ENCODE peak calls at places on chromosomes 11 and 22, in six cellular contexts. V is right cardiac atrium; C is upper lobe of left lung; D is mammary epithelial cell; X is CD4-positive, alpha-beta memory T cell; Q is prostate gland. Z is an unnamed sample. For H3K9me3 and H3K27me3, the result is how much of the 10 kb centered on the place peaks cover.

GRCh38 chr11:1513326-1514296 is 27.0 kb upstream of the MOB2 start:
- DNase-seq in V (peak), C (no peak), D (no peak), X (no peak), Q (no peak), Z (no peak)

GRCh38 chr11:106495046-106495445 is 417.6 kb downstream of the AASDHPPT start:
- DNase-seq in V (no peak), C (no peak), D (peak), X (no peak), Q (no peak), Z (no peak)

GRCh38 chr22:18035740-18036139 is 11.4 kb upstream of the MICAL3 start:
- DNase-seq in V (peak), C (peak), D (peak), X (no peak), Q (no peak), Z (peak)

GRCh38 chr11:57903441-57904123 is 120.1 kb upstream of the OR9Q1 start:
- DNase-seq in V (no peak), C (peak), D (peak), X (no peak), Q (peak), Z (peak)

GRCh38 chr11:74171630-74172465 is 759 bp downstream of the PPME1 start:
- DNase-seq in V (no peak), C (no peak), D (peak), X (no peak), Q (no peak), Z (no peak)

GRCh38 chr22:27163162-27164137 is 506.1 kb downstream of the MIAT start:
- DNase-seq in V (no peak), C (no peak), D (no peak), X (no peak), Q (no peak), Z (no peak)

GRCh38 chr11:107988397-107989158 is 20.1 kb upstream of the CUL5 start:
- DNase-seq in V (no peak), C (peak), D (peak), X (no peak), Q (no peak), Z (no peak)

GRCh38 chr11:46895821-46896220 is 22.5 kb downstream of the LRP4 start:
- DNase-seq in V (peak), C (peak), D (no peak), X (no peak), Q (peak), Z (no peak)

GRCh38 chr11:36684840-36685800 is 87.1 kb upstream of the RAG2 start:
- DNase-seq in V (no peak), C (no peak), D (no peak), X (peak), Q (no peak), Z (no peak)

GRCh38 chr11:13923716-13924650 is 38.5 kb upstream of the SPON1 start:
- DNase-seq in V (no peak), C (no peak), D (peak), X (peak), Q (no peak), Z (no peak)

GRCh38 chr11:10348650-10349280 is 43.9 kb downstream of the ADM start:
- DNase-seq in V (no peak), C (no peak), D (peak), X (no peak), Q (peak), Z (no peak)

GRCh38 chr11:119774180-119774763 is 45.3 kb upstream of the NECTIN1 start:
- DNase-seq in V (no peak), C (no peak), D (peak), X (no peak), Q (no peak), Z (peak)

GRCh38 chr11:33689089-33689488 is 11.5 kb downstream of the C11orf91 start:
- DNase-seq in V (no peak), C (no peak), D (peak), X (no peak), Q (no peak), Z (no peak)

GRCh38 chr22:49970528-49971231 is 10.1 kb downstream of the PIM3 start:
- DNase-seq in V (peak), C (peak), D (peak), X (peak), Q (peak), Z (peak)

GRCh38 chr11:35483131-35483800 is 42.1 kb downstream of the PAMR1 start:
- DNase-seq in V (no peak), C (no peak), D (no peak), X (no peak), Q (no peak), Z (no peak)

GRCh38 chr11:62394825-62395538 is 23.9 kb upstream of the SCGB1A1 start:
- DNase-seq in V (peak), C (peak), D (peak), X (peak), Q (peak), Z (peak)

GRCh38 chr22:38355275-38355674 is 38.0 kb upstream of the CSNK1E start:
- DNase-seq in V (no peak), C (no peak), D (no peak), X (no peak), Q (no peak), Z (peak)

GRCh38 chr22:19566599-19567382 is 42.6 kb upstream of the CLDN5 start:
- DNase-seq in V (no peak), C (peak), D (no peak), X (no peak), Q (no peak), Z (no peak)

GRCh38 chr22:45961679-45962430 is 15.1 kb downstream of the WNT7B start:
- DNase-seq in V (no peak), C (no peak), D (no peak), X (no peak), Q (no peak), Z (no peak)

GRCh38 chr22:49307870-49308269 is 519.8 kb downstream of the BRD1 start:
- DNase-seq in V (no peak), C (peak), D (no peak), X (no peak), Q (no peak), Z (peak)

GRCh38 chr22:19687561-19688300 is 26.6 kb upstream of the SEPTIN5 start:
- DNase-seq in V (no peak), C (peak), D (no peak), X (no peak), Q (no peak), Z (no peak)

GRCh38 chr11:47302853-47303252 is 32.9 kb downstream of the MADD start:
- DNase-seq in V (no peak), C (no peak), D (no peak), X (no peak), Q (no peak), Z (no peak)

GRCh38 chr11:13668957-13669521 is 571 bp downstream of the FAR1 start:
- DNase-seq in V (no peak), C (peak), D (peak), X (peak), Q (peak), Z (peak)

GRCh38 chr11:45391168-45391850 is 105.2 kb upstream of the SYT13 start:
- DNase-seq in V (no peak), C (no peak), D (no peak), X (no peak), Q (no peak), Z (no peak)

GRCh38 chr11:66150140-66150539 is 80.1 kb downstream of the PACS1 start:
- DNase-seq in V (no peak), C (no peak), D (no peak), X (no peak), Q (no peak), Z (no peak)

GRCh38 chr11:122663764-122664163 is 8.2 kb downstream of the UBASH3B start:
- DNase-seq in V (no peak), C (no peak), D (peak), X (no peak), Q (no peak), Z (no peak)

GRCh38 chr22:39597236-39597869 is 26.8 kb downstream of the CACNA1I start:
- DNase-seq in V (no peak), C (no peak), D (no peak), X (no peak), Q (no peak), Z (no peak)

GRCh38 chr11:11866203-11866602 is 24.4 kb downstream of the USP47 start:
- DNase-seq in V (no peak), C (no peak), D (no peak), X (no peak), Q (no peak), Z (no peak)

GRCh38 chr11:71470956-71471355 is 18.0 kb downstream of the NADSYN1 start:
- DNase-seq in V (no peak), C (no peak), D (no peak), X (no peak), Q (no peak), Z (no peak)

GRCh38 chr11:96259053-96259837 is 83.8 kb downstream of the MAML2 start:
- DNase-seq in V (no peak), C (no peak), D (peak), X (no peak), Q (no peak), Z (no peak)

GRCh38 chr11:118652681-118653181 is 26.7 kb downstream of the TREH start:
- DNase-seq in V (no peak), C (no peak), D (no peak), X (no peak), Q (no peak), Z (no peak)

GRCh38 chr11:114386545-114386944 is 13.8 kb downstream of the C11orf71 start:
- DNase-seq in V (no peak), C (no peak), D (no peak), X (no peak), Q (no peak), Z (no peak)

GRCh38 chr11:67357831-67358555 is 4.6 kb upstream of the POLD4 start:
- DNase-seq in V (peak), C (no peak), D (peak), X (no peak), Q (no peak), Z (no peak)

GRCh38 chr22:50396751-50397370 is 53.7 kb downstream of the PPP6R2 start:
- DNase-seq in V (no peak), C (no peak), D (no peak), X (no peak), Q (no peak), Z (no peak)

GRCh38 chr11:7796842-7797241 is at the start of gene OR5P2:
- DNase-seq in V (no peak), C (no peak), D (no peak), X (no peak), Q (no peak), Z (no peak)

GRCh38 chr11:123438191-123438627 is 8.1 kb downstream of the GRAMD1B start:
- DNase-seq in V (no peak), C (no peak), D (no peak), X (no peak), Q (no peak), Z (no peak)

GRCh38 chr22:47568700-47569099 is 806.2 kb downstream of the TBC1D22A start:
- DNase-seq in V (no peak), C (no peak), D (no peak), X (no peak), Q (no peak), Z (no peak)
- H3K9me3 ChIP-seq in V (under half), C (under half), D (under half), X (under half), Q (under half), Z (under half)

GRCh38 chr11:125167292-125167953 is 2.9 kb downstream of the PKNOX2 start:
- DNase-seq in V (peak), C (no peak), D (no peak), X (no peak), Q (no peak), Z (no peak)
- H3K4me3 ChIP-seq in V (peak), C (no peak), D (no peak), X (no peak), Q (peak), Z (peak)

GRCh38 chr11:72670041-72670440 is 4.2 kb downstream of the PDE2A start:
- DNase-seq in V (no peak), C (no peak), D (no peak), X (no peak), Q (no peak), Z (no peak)
- H3K27me3 ChIP-seq in V (under half), C (under half), D (under half), X (under half), Q (under half), Z (under half)

DNA sequence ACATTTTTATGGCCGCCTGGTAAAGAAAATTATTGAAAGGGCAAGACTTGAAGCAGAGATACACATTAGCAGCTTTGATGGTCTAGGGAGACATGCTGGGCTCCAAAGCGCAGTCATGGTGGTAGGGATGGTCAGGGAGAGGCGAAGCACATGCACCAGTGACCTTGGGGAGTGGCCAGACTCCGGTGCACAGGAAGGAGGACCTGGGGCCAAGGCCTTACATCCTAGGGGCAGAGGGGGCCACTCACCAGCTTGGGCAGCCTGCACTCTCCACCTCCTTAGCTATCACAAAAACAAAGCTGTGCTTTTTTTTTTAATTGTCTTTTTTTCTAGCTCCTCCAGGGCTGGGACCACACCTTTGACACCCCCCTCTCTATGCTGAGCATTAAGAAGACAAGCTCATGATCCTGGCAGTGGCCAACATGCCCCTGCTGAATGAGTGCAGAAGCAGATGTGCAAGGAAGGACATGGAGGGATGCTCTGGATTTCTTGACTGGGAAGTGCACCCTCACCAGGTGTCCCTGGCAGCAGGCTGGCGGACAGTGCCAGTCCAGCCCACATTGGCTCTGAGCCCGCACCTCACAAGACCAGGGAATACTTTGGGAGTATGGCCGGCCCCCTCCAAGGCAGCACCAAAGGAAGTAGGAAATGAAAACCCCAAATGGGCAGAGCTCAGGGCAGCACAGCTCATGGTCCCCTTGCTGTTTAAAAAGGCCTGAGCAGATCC is 619.9 kb downstream of the TBC1D22A start:
- DNase-seq in V (no peak), C (peak), D (no peak), X (no peak), Q (no peak), Z (no peak)
- H3K9me3 ChIP-seq in V (under half), C (under half), D (under half), X (under half), Q (under half), Z (under half)

GRCh38 chr11:27120211-27120610 is 79.6 kb downstream of the BBOX1 start:
- DNase-seq in V (no peak), C (no peak), D (peak), X (no peak), Q (no peak), Z (no peak)
- H3K4me3 ChIP-seq in V (no peak), C (no peak), D (no peak), X (no peak), Q (no peak), Z (no peak)